ENCODE peak calls at places on chromosomes 13 and 19, in six cellular contexts. W is heart left ventricle; D is lower lobe of right lung; O is CD8-positive, alpha-beta T cell; K is AG04449; S is spleen. M is an unnamed sample.

GRCh38 chr13:63497601-63498000 is 2082.0 kb upstream of the PCDH20 start:
- DNase-seq in S (no peak), K (no peak), W (no peak), D (no peak), O (no peak), M (no peak)

GRCh38 chr13:98442391-98443230 is 134.3 kb downstream of the STK24 start:
- DNase-seq in O (no peak), S (no peak), W (no peak), D (peak), K (no peak), M (peak)

GRCh38 chr19:5045956-5046338 is 77.0 kb downstream of the KDM4B start:
- DNase-seq in S (no peak), W (no peak), O (no peak), K (no peak), D (no peak), M (no peak)

GRCh38 chr19:14054721-14055120 is 7.2 kb downstream of the PALM3 start:
- DNase-seq in W (no peak), O (no peak), D (no peak), S (no peak), K (no peak), M (peak)

GRCh38 chr13:53191091-53191490 is 162.5 kb downstream of the OLFM4 start:
- DNase-seq in O (no peak), S (no peak), W (no peak), K (no peak), D (no peak), M (no peak)

GRCh38 chr19:49502866-49503581 is 6.8 kb downstream of the RPS11 start:
- DNase-seq in W (no peak), O (peak), K (no peak), S (no peak), D (peak), M (no peak)

GRCh38 chr13:28718538-28719226 is at the start of gene SLC46A3:
- DNase-seq in K (peak), W (peak), D (peak), S (peak), O (peak), M (peak)

GRCh38 chr19:1361601-1362384 is 21.9 kb upstream of the NDUFS7 start:
- DNase-seq in O (no peak), K (no peak), D (no peak), S (no peak), W (no peak), M (no peak)

GRCh38 chr13:90068658-90069057 is 1278.8 kb upstream of the MIR17HG start:
- DNase-seq in O (no peak), W (no peak), S (no peak), D (no peak), K (no peak), M (no peak)

GRCh38 chr13:46202956-46203355 is 8.8 kb upstream of the LRRC63 start:
- DNase-seq in W (no peak), O (no peak), S (no peak), K (no peak), D (no peak), M (no peak)

GRCh38 chr19:10404888-10405808 is 1.8 kb upstream of the CDC37 start:
- DNase-seq in D (no peak), K (no peak), W (no peak), S (no peak), O (peak), M (no peak)

GRCh38 chr19:35063940-35064818 is 22.7 kb downstream of the HPN start:
- DNase-seq in S (no peak), O (no peak), W (no peak), D (peak), K (no peak), M (no peak)

GRCh38 chr13:40340368-40341085 is 325.9 kb downstream of the FOXO1 start:
- DNase-seq in W (no peak), S (no peak), K (no peak), D (no peak), O (no peak), M (no peak)

GRCh38 chr13:84649853-84650252 is 767.6 kb upstream of the SLITRK1 start:
- DNase-seq in D (no peak), O (no peak), K (no peak), W (no peak), S (no peak), M (no peak)

GRCh38 chr13:32530841-32531253 is 7.7 kb downstream of the N4BP2L2 start:
- DNase-seq in S (no peak), O (no peak), K (peak), W (no peak), D (no peak), M (no peak)

GRCh38 chr13:42525035-42525504 is 48.9 kb upstream of the TNFSF11 start:
- DNase-seq in D (no peak), W (no peak), O (no peak), K (no peak), S (no peak), M (no peak)

GRCh38 chr13:112447761-112448603 is 71.8 kb downstream of the SPACA7 start:
- DNase-seq in S (peak), K (no peak), O (no peak), W (no peak), D (no peak), M (no peak)

GRCh38 chr13:97194473-97194872 is 27.7 kb upstream of the MBNL2 start:
- DNase-seq in K (peak), S (no peak), W (no peak), O (no peak), D (no peak), M (no peak)

GRCh38 chr19:56066152-56067023 is 54.7 kb downstream of the ZNF787 start:
- DNase-seq in S (peak), K (no peak), O (peak), W (peak), D (peak), M (no peak)

GRCh38 chr13:111491021-111491420 is 170.6 kb downstream of the TEX29 start:
- DNase-seq in W (no peak), S (peak), K (no peak), D (no peak), O (no peak), M (peak)

GRCh38 chr13:44050450-44051063 is 170.9 kb downstream of the LACC1 start:
- DNase-seq in S (no peak), O (no peak), W (no peak), K (no peak), D (no peak), M (no peak)

GRCh38 chr19:34794289-34794960 is 21.4 kb upstream of the ZNF599 start:
- DNase-seq in K (no peak), S (no peak), O (no peak), W (no peak), D (no peak), M (no peak)

GRCh38 chr13:98224557-98224956 is 47.5 kb upstream of the RNF113B start:
- DNase-seq in D (no peak), O (no peak), S (no peak), W (no peak), K (no peak), M (no peak)

GRCh38 chr19:48218964-48219363 is 36.7 kb downstream of the CARD8 start:
- DNase-seq in K (no peak), W (no peak), O (no peak), S (no peak), D (no peak), M (no peak)

GRCh38 chr19:34504809-34505291 is 23.3 kb downstream of the WTIP start:
- DNase-seq in S (no peak), K (no peak), D (no peak), O (no peak), W (no peak), M (no peak)

GRCh38 chr19:48859711-48860572 is 8.5 kb downstream of the PLEKHA4 start:
- DNase-seq in S (no peak), W (no peak), O (no peak), K (no peak), D (peak), M (no peak)

GRCh38 chr13:98746968-98747367 is 5.5 kb downstream of the SLC15A1 start:
- DNase-seq in O (no peak), W (no peak), K (no peak), S (no peak), D (no peak), M (no peak)

GRCh38 chr19:10270180-10270615 is 722 bp upstream of the ICAM1 start:
- DNase-seq in D (peak), K (no peak), W (peak), O (peak), S (peak), M (no peak)

GRCh38 chr13:25973576-25973975 is 78.2 kb downstream of the SHISA2 start:
- DNase-seq in S (no peak), D (no peak), K (no peak), O (peak), W (no peak), M (no peak)

GRCh38 chr13:19818223-19818842 is 35.6 kb upstream of the PSPC1 start:
- DNase-seq in D (peak), K (no peak), W (peak), S (peak), O (peak), M (peak)

GRCh38 chr19:51457351-51458013 is 772 bp downstream of the SIGLEC8 start:
- DNase-seq in O (no peak), S (no peak), W (no peak), K (no peak), D (no peak), M (no peak)

GRCh38 chr13:113491418-113491883 is 940 bp upstream of the DCUN1D2 start:
- DNase-seq in K (no peak), O (no peak), D (peak), S (peak), W (peak), M (no peak)

GRCh38 chr13:73717632-73718031 is 416.6 kb downstream of the KLF12 start:
- DNase-seq in K (no peak), W (no peak), D (no peak), O (no peak), S (no peak), M (no peak)

GRCh38 chr13:73718248-73718647 is 416.0 kb downstream of the KLF12 start:
- DNase-seq in O (no peak), D (no peak), K (no peak), S (no peak), W (no peak), M (no peak)

GRCh38 chr13:73721571-73721970 is 412.6 kb downstream of the KLF12 start:
- DNase-seq in O (no peak), W (no peak), D (no peak), S (no peak), K (no peak), M (no peak)

GRCh38 chr13:73720216-73720840 is 413.9 kb downstream of the KLF12 start:
- DNase-seq in S (no peak), W (no peak), O (no peak), K (no peak), D (no peak), M (no peak)

DNA sequence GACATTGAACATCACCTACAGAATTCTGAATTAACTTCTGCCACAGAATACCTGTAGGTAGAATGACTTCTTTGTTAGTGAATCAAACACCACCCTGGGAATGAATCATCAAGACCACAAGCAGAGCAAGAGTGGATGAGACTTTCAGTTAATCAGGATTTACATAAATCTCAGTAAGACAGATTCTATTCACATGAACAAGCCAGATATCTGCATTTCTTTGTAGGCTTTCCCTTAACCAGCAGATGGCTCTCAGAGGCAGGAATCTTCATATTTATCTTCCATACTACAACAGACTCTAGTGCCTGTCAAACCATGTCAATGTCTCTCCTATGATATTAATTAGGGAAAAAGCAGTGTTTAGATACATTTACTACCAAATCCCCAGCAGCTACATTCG is 412.1 kb downstream of the KLF12 start:
- DNase-seq in O (no peak), W (no peak), D (no peak), S (no peak), K (no peak), M (no peak)
- TF ChIP-seq CTCF in O (peak), W (peak), D (no peak), S (no peak), K (peak), M (peak)

GRCh38 chr19:45130888-45131615 is 29.7 kb downstream of the NKPD1 start:
- DNase-seq in O (no peak), S (no peak), D (no peak), W (no peak), K (no peak), M (no peak)
- TF ChIP-seq CTCF in O (no peak), S (no peak), D (no peak), W (no peak), K (peak), M (peak)

GRCh38 chr13:74573654-74574053 is 439.4 kb upstream of the KLF12 start:
- DNase-seq in S (no peak), K (no peak), O (no peak), W (no peak), D (no peak), M (no peak)
- TF ChIP-seq CTCF in S (no peak), K (peak), O (no peak), W (peak), D (no peak), M (peak)

DNA sequence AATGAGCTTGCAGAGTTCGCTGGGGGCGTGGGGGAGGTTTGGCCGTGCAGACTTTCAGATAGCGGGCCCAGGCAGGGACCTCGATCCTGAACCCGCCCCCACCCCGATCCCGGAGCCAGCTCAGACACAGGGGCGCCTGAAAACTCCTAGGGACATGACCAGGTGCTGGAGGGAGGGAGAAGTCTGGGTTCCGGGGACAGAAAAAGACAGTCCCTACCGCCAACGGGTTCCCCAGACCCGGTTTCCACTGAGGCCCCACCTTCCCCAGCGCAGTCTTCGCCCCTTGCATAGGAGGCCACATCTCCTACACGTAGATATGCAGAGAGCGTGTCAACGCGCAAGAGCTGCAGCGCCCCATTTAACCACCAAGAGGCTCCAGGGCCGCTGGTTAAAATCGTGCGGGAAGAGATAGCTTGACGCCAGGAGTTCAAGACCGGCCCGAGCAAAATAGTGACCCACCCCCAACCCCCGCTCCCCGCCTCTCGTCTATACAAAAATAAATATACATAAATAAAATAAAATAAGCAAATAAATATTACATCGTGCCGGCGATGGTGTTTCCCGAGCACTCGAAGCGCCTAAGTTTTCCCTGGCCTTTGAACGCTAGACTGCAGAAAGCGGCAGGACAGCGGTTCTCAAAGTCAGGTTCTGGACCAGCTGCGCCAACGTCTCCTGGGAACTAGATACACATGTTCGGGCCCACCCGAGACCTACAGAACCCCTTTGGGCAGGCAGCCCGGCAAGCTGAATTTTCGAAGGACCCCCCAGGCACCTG is 8.3 kb downstream of the CCDC8 start:
- DNase-seq in K (no peak), O (no peak), S (peak), W (no peak), D (peak), M (peak)
- TF ChIP-seq CTCF in K (peak), O (no peak), S (no peak), W (no peak), D (peak), M (peak)

GRCh38 chr13:50693755-50694154 is 149.7 kb downstream of the DLEU7 start:
- DNase-seq in K (peak), D (no peak), S (no peak), W (peak), O (no peak), M (no peak)
- TF ChIP-seq CTCF in K (no peak), D (no peak), S (no peak), W (no peak), O (no peak), M (no peak)

DNA sequence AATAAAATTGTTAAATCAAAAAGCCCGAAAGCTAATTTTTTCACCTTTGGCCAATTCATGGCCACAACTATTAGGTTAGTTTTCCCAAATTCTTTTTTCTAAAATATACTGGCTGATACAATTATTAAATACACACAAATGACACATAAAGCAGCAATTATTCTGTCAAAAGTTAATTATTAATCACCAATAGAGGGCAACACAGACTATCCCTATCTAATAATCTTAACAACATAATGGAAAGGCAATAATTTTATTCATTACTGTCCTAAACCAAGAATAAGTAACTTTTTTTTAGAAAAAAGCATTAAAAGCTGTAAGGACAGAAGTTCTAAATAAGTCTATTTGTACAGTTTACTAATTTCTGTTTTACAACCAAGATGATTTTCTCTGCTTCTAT is 51.7 kb downstream of the KATNAL1 start:
- DNase-seq in S (no peak), W (no peak), K (no peak), O (no peak), D (no peak), M (no peak)
- TF ChIP-seq CTCF in S (peak), W (no peak), K (no peak), O (no peak), D (peak), M (peak)

DNA sequence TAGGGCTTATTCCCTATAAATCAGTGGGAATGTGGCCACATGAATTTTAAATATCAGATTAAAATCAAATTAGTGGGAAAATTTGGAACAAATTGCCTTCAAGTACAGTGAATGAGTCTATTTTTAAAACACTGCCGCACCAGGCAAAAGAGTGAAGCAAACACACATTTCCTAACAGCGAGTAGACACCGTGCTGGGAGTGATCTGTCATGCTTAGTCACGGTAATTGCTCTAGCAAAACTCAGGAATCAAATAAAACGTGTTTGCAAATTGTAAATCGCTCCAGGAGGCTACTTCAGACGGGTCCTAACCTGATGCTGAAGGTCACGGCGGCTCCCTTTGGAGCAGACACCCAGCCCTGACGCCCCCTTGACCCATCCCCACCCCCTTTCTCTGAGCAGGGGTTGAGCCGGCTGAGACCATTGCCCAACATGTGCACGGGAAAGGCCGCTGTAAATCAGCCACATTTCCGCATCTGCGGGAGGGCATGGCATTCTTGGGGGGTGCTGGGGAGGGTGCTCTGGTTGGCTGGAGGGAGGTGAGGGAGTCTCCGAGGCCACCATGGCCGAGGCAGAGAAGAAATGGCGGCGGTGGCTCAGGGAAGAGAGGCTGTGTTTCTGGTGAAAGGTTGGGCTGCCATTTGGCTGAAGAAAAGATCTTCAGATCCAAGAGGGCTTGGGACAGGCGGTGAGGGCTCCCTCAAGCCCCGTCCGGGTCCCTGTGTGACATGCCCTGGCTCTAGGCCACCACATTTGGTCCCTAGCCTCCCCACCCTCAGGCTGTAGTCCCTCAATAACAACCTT is 8.9 kb downstream of the CEBPA start:
- DNase-seq in O (no peak), S (peak), W (no peak), D (peak), K (peak), M (peak)
- TF ChIP-seq CTCF in O (no peak), S (no peak), W (no peak), D (no peak), K (no peak), M (no peak)